ENCODE peak calls at places on chromosomes 5 and 9, in nine cellular contexts. Q is A549, D is SK-N-SH, J is Panc1, R is GM23338, S is GM12878, U is HL-60, K is K562, F is HepG2. X is an unnamed sample.

GRCh38 chr9:116550728-116551436 is 136.2 kb upstream of the TRIM32 start:
- DNase-seq in Q (no peak), D (no peak), J (no peak), R (peak; percentile 24), S (no peak), U (peak; percentile 14), K (no peak), F (no peak), X (no peak)

GRCh38 chr9:91948423-91949292 is 1.4 kb downstream of the ROR2 start:
- DNase-seq in Q (peak; percentile 56), D (peak; percentile 79), J (no peak), R (peak; percentile 88), S (no peak), U (peak; percentile 54), K (peak; percentile 77), F (no peak), X (peak; percentile 65)

GRCh38 chr5:145825751-145826180 is 9.4 kb downstream of the PRELID2 start:
- DNase-seq in Q (peak; percentile 63), D (peak; percentile 42), J (no peak), R (peak; percentile 83), S (no peak), U (peak; percentile 9), K (peak; percentile 41), F (peak; percentile 61), X (peak; percentile 39)

GRCh38 chr5:140554454-140554853 is 2.8 kb downstream of the SRA1 start:
- DNase-seq in Q (no peak), D (no peak), J (no peak), R (no peak), S (no peak), U (peak; percentile 34), K (peak; percentile 34), F (no peak), X (no peak)

GRCh38 chr5:150339841-150340240 is 17.7 kb upstream of the TCOF1 start:
- DNase-seq in Q (no peak), D (no peak), J (no peak), R (no peak), S (no peak), U (no peak), K (no peak), F (no peak), X (no peak)

GRCh38 chr5:74360535-74361210 is 279.9 kb downstream of the ENC1 start:
- DNase-seq in Q (no peak), D (no peak), J (no peak), R (no peak), S (no peak), U (no peak), K (no peak), F (no peak), X (no peak)

GRCh38 chr5:132260714-132261615 is 3.5 kb downstream of the PDLIM4 start:
- DNase-seq in Q (no peak), D (no peak), J (no peak), R (no peak), S (peak; percentile 61), U (no peak), K (peak; percentile 54), F (no peak), X (peak; percentile 72)

GRCh38 chr9:69472101-69472625 is 147.1 kb downstream of the ENTREP1 start:
- DNase-seq in Q (no peak), D (peak; percentile 46), J (no peak), R (no peak), S (no peak), U (no peak), K (no peak), F (no peak), X (no peak)

GRCh38 chr9:31304576-31304975 is 1079.9 kb upstream of the ACO1 start:
- DNase-seq in Q (peak; percentile 4), D (no peak), J (no peak), R (no peak), S (no peak), U (no peak), K (no peak), F (no peak), X (peak; percentile 23)

GRCh38 chr5:10858307-10858706 is 97.3 kb upstream of the DAP start:
- DNase-seq in Q (no peak), D (no peak), J (no peak), R (no peak), S (no peak), U (no peak), K (no peak), F (no peak), X (no peak)

GRCh38 chr5:38369692-38370091 is 111.3 kb downstream of the EGFLAM start:
- DNase-seq in Q (no peak), D (no peak), J (no peak), R (no peak), S (no peak), U (no peak), K (no peak), F (no peak), X (no peak)

GRCh38 chr5:55338092-55338613 is 30.4 kb downstream of the MTREX start:
- DNase-seq in Q (no peak), D (no peak), J (no peak), R (no peak), S (no peak), U (no peak), K (no peak), F (no peak), X (no peak)

GRCh38 chr9:5274770-5275169 is 29.7 kb downstream of the RLN2 start:
- DNase-seq in Q (no peak), D (no peak), J (no peak), R (no peak), S (peak; percentile 19), U (no peak), K (no peak), F (no peak), X (no peak)

DNA sequence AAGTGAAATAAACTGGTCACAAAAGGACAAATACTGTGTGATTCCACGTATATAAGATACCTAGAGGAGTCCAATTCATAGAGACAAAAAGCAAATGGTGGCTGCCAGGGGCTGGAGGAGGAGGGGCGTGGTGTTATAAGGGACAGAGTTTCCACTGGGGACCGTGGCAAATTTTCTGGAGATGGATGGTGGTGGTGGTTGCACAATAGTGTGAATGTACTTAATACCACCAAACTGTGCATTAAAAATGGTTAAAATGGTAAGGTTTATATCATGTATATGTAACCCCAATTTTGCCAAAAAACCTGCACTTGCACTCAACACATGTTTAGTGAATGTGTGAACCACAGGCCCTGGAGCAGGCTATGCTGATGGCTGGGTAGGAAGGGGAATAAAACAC is 3.7 kb upstream of the PHF2 start:
- DNase-seq in Q (no peak), D (no peak), J (no peak), R (no peak), S (no peak), U (no peak), K (no peak), F (no peak), X (no peak)
- TF ChIP-seq REST in Q (no peak), D (no peak), J (no peak), R (no peak), S (no peak), U (no peak), K (no peak), F (no peak), X (no peak)

DNA sequence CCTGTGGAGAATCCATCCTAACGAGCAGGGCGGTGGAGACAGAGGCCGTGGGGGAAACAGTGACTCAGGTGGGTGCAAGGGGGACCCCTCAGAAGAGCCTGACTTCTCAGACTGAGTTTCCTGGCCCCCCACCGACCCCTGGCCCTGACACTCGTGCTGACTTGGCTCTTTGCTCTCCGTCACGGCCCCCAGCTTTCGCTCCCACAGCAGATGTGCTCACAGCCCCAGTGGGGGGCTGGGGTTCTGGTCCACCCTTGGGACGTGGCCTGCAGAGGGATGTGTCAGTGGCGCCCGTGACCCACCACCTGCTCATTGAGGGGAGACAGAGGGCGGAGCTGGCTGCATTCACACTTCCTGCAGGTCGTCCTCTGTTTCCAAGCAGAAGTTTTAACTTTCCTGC is 62.9 kb upstream of the IRX4 start:
- DNase-seq in Q (no peak), D (no peak), J (no peak), R (no peak), S (no peak), U (no peak), K (no peak), F (no peak), X (no peak)
- TF ChIP-seq REST in Q (no peak), D (no peak), J (no peak), R (no peak), S (no peak), U (no peak), K (no peak), F (no peak), X (no peak)

GRCh38 chr5:6728795-6729183 is 15.6 kb downstream of the TENT4A start:
- DNase-seq in Q (no peak), D (no peak), J (no peak), R (no peak), S (no peak), U (no peak), K (no peak), F (no peak), X (no peak)

GRCh38 chr5:6730807-6731206 is 17.6 kb downstream of the TENT4A start:
- DNase-seq in Q (no peak), D (no peak), J (no peak), R (no peak), S (no peak), U (no peak), K (no peak), F (no peak), X (no peak)

GRCh38 chr5:6730407-6730806 is 17.2 kb downstream of the TENT4A start:
- DNase-seq in Q (no peak), D (no peak), J (no peak), R (no peak), S (no peak), U (no peak), K (no peak), F (no peak), X (no peak)

GRCh38 chr5:6728011-6728794 is 15.0 kb downstream of the TENT4A start:
- DNase-seq in Q (no peak), D (peak; percentile 57), J (no peak), R (peak; percentile 56), S (no peak), U (no peak), K (no peak), F (no peak), X (no peak)

DNA sequence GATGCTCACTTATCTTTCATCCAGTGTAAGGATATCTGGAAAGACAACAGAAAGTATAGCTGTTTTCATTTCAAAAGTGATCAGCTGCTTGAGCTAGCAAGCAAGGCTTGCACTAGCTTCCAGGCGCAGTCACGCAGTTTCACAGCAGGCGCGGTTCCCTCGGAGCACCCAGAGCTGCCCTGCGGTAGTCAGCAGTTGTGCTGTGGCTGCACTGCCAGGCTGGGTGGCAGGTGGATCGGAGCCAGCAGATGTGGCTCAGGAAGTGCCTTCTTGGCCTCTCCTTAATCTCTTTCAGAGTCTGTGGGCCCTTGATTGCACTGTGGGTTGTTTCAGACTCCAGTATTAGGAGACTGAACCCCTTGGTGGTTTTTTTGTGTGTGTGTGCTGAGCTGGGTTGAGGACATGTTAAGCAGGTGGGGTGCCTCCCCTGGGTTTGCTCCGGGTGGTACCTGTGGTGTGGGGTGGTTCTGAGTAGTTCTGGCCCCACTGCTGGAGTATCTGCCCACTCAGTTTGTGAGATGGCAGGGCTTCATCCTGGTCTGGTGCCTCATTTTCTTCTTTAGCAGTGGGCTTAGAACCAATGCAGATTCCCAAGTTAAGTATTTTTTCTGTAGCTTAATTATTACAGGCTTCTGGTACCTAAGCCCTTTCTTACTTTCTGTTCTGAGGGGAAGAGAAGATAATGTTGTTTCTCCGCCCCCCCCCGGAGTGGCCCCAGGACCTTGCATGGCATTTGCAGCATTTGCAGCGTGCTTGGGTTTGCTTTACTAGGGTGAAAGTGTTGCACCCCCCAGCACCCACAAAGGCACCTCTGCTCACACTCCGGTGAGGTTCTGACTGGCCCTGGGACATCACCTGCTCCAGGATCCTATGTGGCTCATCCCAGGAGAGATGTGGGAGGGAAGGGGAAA is 16.4 kb downstream of the TENT4A start:
- DNase-seq in Q (no peak), D (no peak), J (no peak), R (no peak), S (no peak), U (peak; percentile 74), K (no peak), F (no peak), X (no peak)
- TF ChIP-seq REST in Q (no peak), D (no peak), J (no peak), R (no peak), S (no peak), U (no peak), K (no peak), F (no peak), X (no peak)

GRCh38 chr5:53560028-53560427 is 411 bp upstream of the NDUFS4 start:
- DNase-seq in Q (no peak), D (peak; percentile 5), J (no peak), R (no peak), S (peak; percentile 1), U (no peak), K (no peak), F (no peak), X (no peak)
- TF ChIP-seq REST in Q (no peak), D (no peak), J (no peak), R (no peak), S (no peak), U (no peak), K (no peak), F (no peak), X (no peak)

X was measured in HCT116.